ENCODE peak calls at places on chromosomes 4 and X, in five cellular contexts. S, Y, W, A and U are unnamed samples.

GRCh38 chr4:173346074-173346473 is 11.9 kb upstream of the HMGB2 start:
- DNase-seq in S (no peak), Y (no peak), A (no peak), W (no peak), U (peak; percentile 62)

GRCh38 chr4:179843370-179843769 is 2399.8 kb upstream of the TENM3 start:
- DNase-seq in W (no peak), Y (no peak), A (no peak), S (no peak), U (no peak)

GRCh38 chr4:128390475-128390996 is 102.9 kb upstream of the PGRMC2 start:
- DNase-seq in A (no peak), W (no peak), S (no peak), Y (no peak), U (no peak)

GRCh38 chr4:41095192-41095872 is 119.0 kb downstream of the APBB2 start:
- DNase-seq in W (no peak), Y (no peak), S (no peak), A (no peak), U (no peak)

GRCh38 chrX:149630681-149631292 is 805 bp downstream of the TMEM185A start:
- DNase-seq in Y (peak; percentile 11), A (no peak), W (no peak), S (peak; percentile 62), U (no peak)

GRCh38 chr4:127162741-127163140 is 470.0 kb upstream of the INTU start:
- DNase-seq in Y (no peak), W (no peak), S (no peak), A (no peak), U (no peak)

GRCh38 chr4:100631281-100631968 is 113.6 kb upstream of the EMCN start:
- DNase-seq in W (no peak), Y (no peak), A (no peak), S (no peak), U (no peak)

GRCh38 chr4:104677122-104677521 is 182.4 kb upstream of the CXXC4 start:
- DNase-seq in W (no peak), Y (no peak), A (no peak), S (no peak), U (no peak)

GRCh38 chr4:56622176-56622575 is 58.9 kb downstream of the HOPX start:
- DNase-seq in S (no peak), W (no peak), A (no peak), Y (no peak), U (no peak)

GRCh38 chr4:89906787-89907521 is 12.3 kb downstream of the MMRN1 start:
- DNase-seq in Y (no peak), W (no peak), S (no peak), A (no peak), U (no peak)

GRCh38 chrX:153459976-153460375 is 10.4 kb downstream of the HAUS7 start:
- DNase-seq in W (no peak), S (no peak), Y (no peak), A (no peak), U (no peak)

GRCh38 chrX:153562546-153562945 is 36.4 kb downstream of the CCNQ start:
- DNase-seq in W (no peak), A (no peak), Y (no peak), S (no peak), U (no peak)

GRCh38 chr4:107818301-107818910 is 6.3 kb upstream of the SGMS2 start:
- DNase-seq in S (peak; percentile 65), W (no peak), Y (no peak), A (no peak), U (no peak)

GRCh38 chrX:14922437-14922836 is 49.2 kb downstream of the MOSPD2 start:
- DNase-seq in S (no peak), W (no peak), Y (no peak), A (no peak), U (no peak)

GRCh38 chr4:141922224-141922623 is 285.8 kb downstream of the IL15 start:
- DNase-seq in Y (no peak), A (no peak), S (no peak), W (no peak), U (no peak)

GRCh38 chrX:67558267-67558666 is 14.4 kb downstream of the AR start:
- DNase-seq in A (no peak), W (no peak), Y (no peak), S (no peak), U (no peak)
- H3K27ac ChIP-seq in A (no peak overlapping the region), W (no peak overlapping the region), Y (no peak overlapping the region), S (no peak overlapping the region), U (no peak overlapping the region)

GRCh38 chrX:13752141-13752540 is 17.6 kb downstream of the OFD1 start:
- DNase-seq in W (no peak), Y (no peak), A (no peak), S (no peak), U (no peak)
- H3K36me3 ChIP-seq in W (no peaks in the 10 kb centered on the region), Y (peaks cover 58% of the 10 kb centered on the region), A (peaks cover 2% of the 10 kb centered on the region), S (peaks cover 12% of the 10 kb centered on the region), U (peaks cover 27% of the 10 kb centered on the region)

GRCh38 chr4:182205293-182205692 is 37.9 kb upstream of the TENM3 start:
- DNase-seq in Y (no peak), S (no peak), W (no peak), A (no peak), U (no peak)

GRCh38 chr4:182204042-182204441 is 39.2 kb upstream of the TENM3 start:
- DNase-seq in Y (no peak), A (no peak), S (no peak), W (no peak), U (no peak)

GRCh38 chr4:182206266-182206665 is 36.9 kb upstream of the TENM3 start:
- DNase-seq in W (no peak), A (no peak), S (no peak), Y (no peak), U (no peak)

GRCh38 chr4:182201871-182202270 is 41.3 kb upstream of the TENM3 start:
- DNase-seq in S (no peak), A (no peak), Y (no peak), W (no peak), U (no peak)

GRCh38 chr4:182202650-182203049 is 40.6 kb upstream of the TENM3 start:
- DNase-seq in Y (no peak), W (no peak), A (no peak), S (no peak), U (no peak)
- H3K4me3 ChIP-seq in Y (no peak overlapping the region), W (no peak overlapping the region), A (no peak overlapping the region), S (no peak overlapping the region), U (no peak overlapping the region)

GRCh38 chr4:184806246-184806550 is 19.6 kb downstream of the ACSL1 start:
- DNase-seq in Y (no peak), A (no peak), W (no peak), S (no peak), U (no peak)

GRCh38 chr4:184806711-184807110 is 19.1 kb downstream of the ACSL1 start:
- DNase-seq in Y (no peak), W (no peak), A (no peak), S (no peak), U (no peak)

GRCh38 chr4:184807261-184807660 is 18.5 kb downstream of the ACSL1 start:
- DNase-seq in Y (no peak), W (no peak), S (no peak), A (peak; percentile 46), U (no peak)

GRCh38 chr4:184808719-184809062 is 17.1 kb downstream of the ACSL1 start:
- DNase-seq in Y (no peak), A (no peak), W (no peak), S (no peak), U (no peak)

GRCh38 chr4:184807797-184808718 is 17.7 kb downstream of the ACSL1 start:
- DNase-seq in S (peak; percentile 52), Y (peak; percentile 51), W (no peak), A (no peak), U (no peak)
- H3K27ac ChIP-seq in S (no peak overlapping the region), Y (peak overlapping the region; percentile 87), W (peak overlapping the region; percentile 72), A (peak overlapping the region; percentile 85), U (no peak overlapping the region)